ENCODE peak calls at places on chromosomes 6 and 20, in seven cellular contexts. T is fibroblast of lung, V is spleen, W is IMR-90, I is MM.1S, R is HAP-1, D is thoracic aorta. N is an unnamed sample.

GRCh38 chr6:36296240-36296639 is 26.4 kb downstream of the PNPLA1 start:
- DNase-seq in T (peak; percentile 22), V (no peak), W (peak; percentile 4), I (no peak), R (no peak), D (no peak), N (no peak)

GRCh38 chr6:75760320-75760719 is 11.3 kb downstream of the MYO6 start:
- DNase-seq in T (no peak), V (no peak), W (no peak), I (no peak), R (no peak), D (no peak), N (no peak)

GRCh38 chr20:56171087-56172012 is 77.2 kb upstream of the MC3R start:
- DNase-seq in T (peak; percentile 7), V (no peak), W (no peak), I (peak; percentile 22), R (no peak), D (no peak), N (no peak)

GRCh38 chr6:162074641-162075040 is 652.9 kb downstream of the PRKN start:
- DNase-seq in T (no peak), V (no peak), W (no peak), I (no peak), R (no peak), D (no peak), N (no peak)

GRCh38 chr6:12482386-12482785 is 192.2 kb downstream of the EDN1 start:
- DNase-seq in T (no peak), V (no peak), W (no peak), I (no peak), R (no peak), D (no peak), N (no peak)

GRCh38 chr6:106124437-106125423 is 38.6 kb downstream of the PRDM1 start:
- DNase-seq in T (no peak), V (no peak), W (no peak), I (peak; percentile 2), R (no peak), D (no peak), N (no peak)

GRCh38 chr20:38804682-38805501 is 605 bp upstream of the PPP1R16B start:
- DNase-seq in T (no peak), V (peak; percentile 91), W (no peak), I (peak; percentile 16), R (peak; percentile 10), D (no peak), N (peak; percentile 25)

GRCh38 chr6:2733324-2733723 is 17.4 kb downstream of the MYLK4 start:
- DNase-seq in T (peak; percentile 54), V (peak; percentile 90), W (peak; percentile 23), I (no peak), R (no peak), D (peak; percentile 30), N (no peak)

GRCh38 chr6:139114741-139115140 is 20.1 kb upstream of the HECA start:
- DNase-seq in T (no peak), V (no peak), W (no peak), I (peak; percentile 38), R (no peak), D (no peak), N (no peak)

GRCh38 chr6:90350689-90351554 is 54.3 kb upstream of the BACH2 start:
- DNase-seq in T (no peak), V (no peak), W (peak; percentile 17), I (no peak), R (no peak), D (no peak), N (no peak)

GRCh38 chr6:158086054-158086705 is 81.9 kb downstream of the SERAC1 start:
- DNase-seq in T (peak; percentile 73), V (no peak), W (peak; percentile 64), I (no peak), R (no peak), D (no peak), N (no peak)

GRCh38 chr6:15526129-15526764 is 136.6 kb downstream of the DTNBP1 start:
- DNase-seq in T (no peak), V (no peak), W (no peak), I (no peak), R (no peak), D (no peak), N (no peak)

GRCh38 chr20:58131111-58131510 is 97.3 kb downstream of the ANKRD60 start:
- DNase-seq in T (peak; percentile 64), V (no peak), W (no peak), I (no peak), R (no peak), D (no peak), N (no peak)

GRCh38 chr6:142697912-142698311 is 247.1 kb downstream of the HIVEP2 start:
- DNase-seq in T (no peak), V (no peak), W (no peak), I (no peak), R (no peak), D (no peak), N (no peak)

GRCh38 chr6:71510057-71510713 is 221.6 kb downstream of the OGFRL1 start:
- DNase-seq in T (peak; percentile 77), V (peak; percentile 68), W (peak; percentile 84), I (peak; percentile 78), R (no peak), D (no peak), N (no peak)

GRCh38 chr6:134585529-134585873 is 267.6 kb upstream of the SGK1 start:
- DNase-seq in T (no peak), V (no peak), W (no peak), I (no peak), R (no peak), D (no peak), N (no peak)

GRCh38 chr6:100346828-100347227 is 117.9 kb downstream of the SIM1 start:
- DNase-seq in T (peak; percentile 89), V (no peak), W (peak; percentile 76), I (no peak), R (no peak), D (no peak), N (no peak)

GRCh38 chr20:61502433-61502832 is 250.4 kb downstream of the CDH4 start:
- DNase-seq in T (peak; percentile 73), V (no peak), W (peak; percentile 50), I (no peak), R (no peak), D (no peak), N (no peak)

GRCh38 chr6:26349964-26350857 is 14.8 kb upstream of the BTN3A2 start:
- DNase-seq in T (no peak), V (no peak), W (no peak), I (no peak), R (no peak), D (no peak), N (no peak)

GRCh38 chr6:5266423-5266822 is 5.1 kb downstream of the FARS2 start:
- DNase-seq in T (no peak), V (no peak), W (no peak), I (no peak), R (no peak), D (no peak), N (no peak)
- H3K4me1 ChIP-seq in T (no peaks in the 10 kb centered on the region), V (peaks cover 36% of the 10 kb centered on the region), W (no peaks in the 10 kb centered on the region), I (peaks cover 5% of the 10 kb centered on the region), R (peaks cover 6% of the 10 kb centered on the region), D (peaks cover 6% of the 10 kb centered on the region), N (no peaks in the 10 kb centered on the region)

DNA sequence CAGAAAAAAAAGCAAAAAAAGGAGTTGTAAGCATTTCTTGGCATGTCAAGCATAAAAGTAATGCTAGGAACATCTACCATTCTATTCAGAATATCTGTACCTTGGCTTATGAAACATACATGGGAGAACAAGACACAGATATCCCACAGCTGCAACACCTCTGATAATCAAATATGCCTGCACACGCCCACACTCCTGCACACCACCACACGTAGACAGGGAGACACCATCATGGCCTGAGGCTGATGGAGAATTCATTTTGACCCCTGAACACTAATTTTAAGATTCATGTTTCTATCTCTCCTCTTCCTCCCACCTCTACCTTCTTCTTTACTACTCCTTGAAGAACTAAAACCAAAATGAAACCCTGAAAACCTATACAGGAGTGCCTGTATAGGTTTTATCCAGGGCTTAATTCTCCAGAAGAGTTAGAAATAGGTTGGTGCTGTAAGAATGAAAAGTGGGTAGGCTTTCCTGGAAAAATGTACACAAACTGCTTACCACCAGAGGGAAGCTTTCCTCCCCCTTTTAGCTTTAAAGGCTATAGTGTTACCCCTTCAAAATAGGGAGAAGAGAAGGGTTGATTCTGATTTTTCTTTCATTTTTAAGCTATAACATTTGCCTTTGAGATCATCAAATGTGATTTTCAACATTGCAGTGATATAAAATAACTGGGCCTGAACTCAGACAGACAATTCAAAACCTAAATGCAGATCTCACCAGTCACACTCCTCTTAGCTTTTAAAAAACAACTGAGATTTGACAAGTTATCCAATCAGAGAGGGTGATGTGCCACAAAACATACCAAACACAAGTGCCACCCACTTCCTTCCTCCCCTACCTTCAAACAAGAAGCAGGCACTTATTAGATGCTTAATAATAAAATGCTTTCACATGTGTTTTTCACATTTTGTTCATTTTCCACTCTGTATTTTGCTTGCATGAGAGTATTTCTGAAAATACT is 57.9 kb downstream of the ELOVL5 start:
- DNase-seq in T (no peak), V (no peak), W (no peak), I (no peak), R (no peak), D (no peak), N (no peak)
- H3K4me1 ChIP-seq in T (no peaks in the 10 kb centered on the region), V (peaks cover 68% of the 10 kb centered on the region), W (peaks cover 2% of the 10 kb centered on the region), I (peaks cover 6% of the 10 kb centered on the region), R (peaks cover 8% of the 10 kb centered on the region), D (no peaks in the 10 kb centered on the region), N (no peaks in the 10 kb centered on the region)

GRCh38 chr6:159118941-159119340 is 50.3 kb upstream of the FNDC1 start:
- DNase-seq in T (no peak), V (no peak), W (no peak), I (no peak), R (no peak), D (no peak), N (no peak)

GRCh38 chr6:159119835-159120234 is 49.4 kb upstream of the FNDC1 start:
- DNase-seq in T (no peak), V (no peak), W (no peak), I (no peak), R (no peak), D (no peak), N (no peak)

GRCh38 chr6:159117541-159117940 is 51.7 kb upstream of the FNDC1 start:
- DNase-seq in T (no peak), V (no peak), W (no peak), I (no peak), R (no peak), D (no peak), N (no peak)

GRCh38 chr6:159125014-159125609 is 44.1 kb upstream of the FNDC1 start:
- DNase-seq in T (no peak), V (no peak), W (no peak), I (no peak), R (no peak), D (no peak), N (no peak)

GRCh38 chr6:159121387-159121955 is 47.7 kb upstream of the FNDC1 start:
- DNase-seq in T (no peak), V (no peak), W (no peak), I (no peak), R (no peak), D (no peak), N (no peak)
- H3K4me1 ChIP-seq in T (no peaks in the 10 kb centered on the region), V (peaks cover 32% of the 10 kb centered on the region), W (no peaks in the 10 kb centered on the region), I (peaks cover 1% of the 10 kb centered on the region), R (no peaks in the 10 kb centered on the region), D (no peaks in the 10 kb centered on the region), N (no peaks in the 10 kb centered on the region)

DNA sequence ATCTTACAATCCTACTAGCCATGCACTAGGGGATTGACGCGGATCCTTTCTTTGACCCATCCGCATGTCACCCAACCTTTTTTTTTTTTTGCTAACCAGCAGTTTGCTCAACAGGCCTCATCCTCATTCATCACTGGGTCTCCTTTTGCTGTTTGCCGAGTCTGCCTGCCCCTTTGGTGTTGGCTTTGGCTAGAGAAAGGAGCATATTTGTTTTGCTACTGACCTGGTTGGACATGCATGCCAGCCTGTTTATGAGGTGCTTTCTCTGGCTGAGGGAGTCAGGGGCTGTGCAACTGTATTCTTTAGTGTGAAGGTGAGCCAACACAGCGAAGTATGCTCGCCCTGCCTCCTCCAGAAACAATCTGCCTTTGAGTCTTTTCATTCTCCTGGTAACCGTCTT is 40.2 kb downstream of the E2F3 start:
- DNase-seq in T (no peak), V (no peak), W (no peak), I (no peak), R (no peak), D (no peak), N (no peak)
- H3K4me1 ChIP-seq in T (peaks cover 2% of the 10 kb centered on the region), V (no peaks in the 10 kb centered on the region), W (peaks cover 7% of the 10 kb centered on the region), I (no peaks in the 10 kb centered on the region), R (peaks cover 11% of the 10 kb centered on the region), D (peaks cover 27% of the 10 kb centered on the region), N (no peaks in the 10 kb centered on the region)

N was measured in breast epithelium.